ENCODE peak calls at places on chromosomes 5 and 9, in four cellular contexts. One of them, this sample, is unnamed.

GRCh38 chr9:2177121-2177520 is 162.0 kb downstream of the SMARCA2 start:
- DNase-seq in A549: no peak
- DNase-seq in left ventricle myocardium inferior: no peak
- DNase-seq in GM23338: no peak
- DNase-seq in this sample: no peak

GRCh38 chr5:56148453-56148971 is 84.6 kb downstream of the ANKRD55 start:
- DNase-seq in left ventricle myocardium inferior: no peak
- DNase-seq in GM23338: no peak
- DNase-seq in A549: no peak
- DNase-seq in this sample: peak

GRCh38 chr9:123470121-123470851 is 114.3 kb downstream of the CRB2 start:
- DNase-seq in GM23338: no peak
- DNase-seq in left ventricle myocardium inferior: no peak
- DNase-seq in A549: no peak
- DNase-seq in this sample: no peak

GRCh38 chr5:128498844-128499455 is 39.1 kb downstream of the FBN2 start:
- DNase-seq in A549: peak
- DNase-seq in GM23338: peak
- DNase-seq in left ventricle myocardium inferior: no peak
- DNase-seq in this sample: peak

GRCh38 chr9:1458503-1458902 is 408.3 kb downstream of the DMRT2 start:
- DNase-seq in GM23338: no peak
- DNase-seq in A549: peak
- DNase-seq in left ventricle myocardium inferior: no peak
- DNase-seq in this sample: no peak

GRCh38 chr5:154243736-154244135 is 53.2 kb downstream of the GALNT10 start:
- DNase-seq in left ventricle myocardium inferior: no peak
- DNase-seq in GM23338: no peak
- DNase-seq in A549: no peak
- DNase-seq in this sample: no peak

GRCh38 chr9:12708562-12709298 is 15.5 kb downstream of the TYRP1 start:
- DNase-seq in A549: peak
- DNase-seq in GM23338: no peak
- DNase-seq in left ventricle myocardium inferior: no peak
- DNase-seq in this sample: no peak

GRCh38 chr9:93003552-93004407 is 54.7 kb upstream of the SUSD3 start:
- DNase-seq in GM23338: peak
- DNase-seq in A549: peak
- DNase-seq in left ventricle myocardium inferior: peak
- DNase-seq in this sample: peak

GRCh38 chr9:136527721-136528710 is 17.8 kb downstream of the NOTCH1 start:
- DNase-seq in GM23338: no peak
- DNase-seq in left ventricle myocardium inferior: no peak
- DNase-seq in A549: peak
- DNase-seq in this sample: peak

GRCh38 chr5:142873831-142874230 is 103.7 kb downstream of the ARHGAP26 start:
- DNase-seq in GM23338: no peak
- DNase-seq in A549: no peak
- DNase-seq in left ventricle myocardium inferior: no peak
- DNase-seq in this sample: no peak

GRCh38 chr9:125854553-125855275 is 107.5 kb downstream of the PBX3 start:
- DNase-seq in A549: peak
- DNase-seq in GM23338: no peak
- DNase-seq in left ventricle myocardium inferior: no peak
- DNase-seq in this sample: no peak

GRCh38 chr5:159403906-159404641 is 73.8 kb upstream of the IL12B start:
- DNase-seq in A549: no peak
- DNase-seq in GM23338: no peak
- DNase-seq in left ventricle myocardium inferior: no peak
- DNase-seq in this sample: no peak

GRCh38 chr9:17613723-17614122 is 34.9 kb downstream of the SH3GL2 start:
- DNase-seq in left ventricle myocardium inferior: no peak
- DNase-seq in A549: no peak
- DNase-seq in GM23338: no peak
- DNase-seq in this sample: no peak

GRCh38 chr9:126248680-126249079 is 77.9 kb upstream of the MVB12B start:
- DNase-seq in left ventricle myocardium inferior: no peak
- DNase-seq in A549: peak
- DNase-seq in GM23338: no peak
- DNase-seq in this sample: no peak

GRCh38 chr5:94197970-94198369 is 420.4 kb downstream of the KIAA0825 start:
- DNase-seq in GM23338: no peak
- DNase-seq in left ventricle myocardium inferior: no peak
- DNase-seq in A549: no peak
- DNase-seq in this sample: no peak

GRCh38 chr9:107251756-107252322 is 31.2 kb upstream of the RAD23B start:
- DNase-seq in left ventricle myocardium inferior: peak
- DNase-seq in GM23338: no peak
- DNase-seq in A549: peak
- DNase-seq in this sample: no peak

GRCh38 chr9:88072831-88073365 is 65.4 kb downstream of the SPATA31C2 start:
- DNase-seq in left ventricle myocardium inferior: no peak
- DNase-seq in A549: no peak
- DNase-seq in GM23338: no peak
- DNase-seq in this sample: no peak

GRCh38 chr9:131017067-131017466 is 8.1 kb downstream of the LAMC3 start:
- DNase-seq in left ventricle myocardium inferior: no peak
- DNase-seq in GM23338: peak
- DNase-seq in A549: no peak
- DNase-seq in this sample: no peak

GRCh38 chr5:170631471-170632195 is 127.8 kb downstream of the KCNIP1 start:
- DNase-seq in left ventricle myocardium inferior: peak
- DNase-seq in GM23338: peak
- DNase-seq in A549: peak
- DNase-seq in this sample: no peak

GRCh38 chr9:91782711-91783214 is 167.3 kb downstream of the ROR2 start:
- DNase-seq in left ventricle myocardium inferior: no peak
- DNase-seq in A549: no peak
- DNase-seq in GM23338: no peak
- DNase-seq in this sample: no peak

GRCh38 chr9:132241840-132242620 is 80.2 kb downstream of the NTNG2 start:
- DNase-seq in A549: no peak
- DNase-seq in left ventricle myocardium inferior: peak
- DNase-seq in GM23338: peak
- DNase-seq in this sample: peak

GRCh38 chr9:17777465-17777864 is 198.6 kb downstream of the SH3GL2 start:
- DNase-seq in left ventricle myocardium inferior: no peak
- DNase-seq in A549: no peak
- DNase-seq in GM23338: no peak
- DNase-seq in this sample: no peak

GRCh38 chr9:132946624-132947295 is 2.3 kb upstream of the TSC1 start:
- DNase-seq in A549: peak
- DNase-seq in left ventricle myocardium inferior: no peak
- DNase-seq in GM23338: peak
- DNase-seq in this sample: no peak

GRCh38 chr9:93161801-93162635 is 21.9 kb upstream of the WNK2 start:
- DNase-seq in left ventricle myocardium inferior: no peak
- DNase-seq in GM23338: no peak
- DNase-seq in A549: no peak
- DNase-seq in this sample: no peak

GRCh38 chr9:3179716-3180115 is 335.8 kb upstream of the PUM3 start:
- DNase-seq in left ventricle myocardium inferior: no peak
- DNase-seq in GM23338: no peak
- DNase-seq in A549: no peak
- DNase-seq in this sample: no peak

GRCh38 chr9:91741529-91741928 is 208.5 kb downstream of the ROR2 start:
- DNase-seq in GM23338: no peak
- DNase-seq in A549: no peak
- DNase-seq in left ventricle myocardium inferior: no peak
- DNase-seq in this sample: no peak

GRCh38 chr9:32069969-32070368 is 314.5 kb upstream of the ACO1 start:
- DNase-seq in A549: no peak
- DNase-seq in GM23338: no peak
- DNase-seq in left ventricle myocardium inferior: no peak
- DNase-seq in this sample: no peak

GRCh38 chr5:93990504-93991085 is 249.2 kb upstream of the POU5F2 start:
- DNase-seq in left ventricle myocardium inferior: no peak
- DNase-seq in GM23338: no peak
- DNase-seq in A549: no peak
- DNase-seq in this sample: no peak

GRCh38 chr9:5326893-5327548 is 12.7 kb downstream of the RLN1 start:
- DNase-seq in GM23338: peak
- DNase-seq in left ventricle myocardium inferior: no peak
- DNase-seq in A549: no peak
- DNase-seq in this sample: no peak

GRCh38 chr9:105144076-105144475 is 100.4 kb upstream of the SLC44A1 start:
- DNase-seq in GM23338: no peak
- DNase-seq in A549: no peak
- DNase-seq in left ventricle myocardium inferior: no peak
- DNase-seq in this sample: no peak

GRCh38 chr9:132199056-132199455 is 37.2 kb downstream of the NTNG2 start:
- DNase-seq in A549: no peak
- DNase-seq in GM23338: no peak
- DNase-seq in left ventricle myocardium inferior: no peak
- DNase-seq in this sample: no peak

GRCh38 chr5:1167728-1168709 is 33.4 kb upstream of the SLC6A19 start:
- DNase-seq in left ventricle myocardium inferior: peak
- DNase-seq in GM23338: peak
- DNase-seq in A549: peak
- DNase-seq in this sample: peak
- TF ChIP-seq CTCF in left ventricle myocardium inferior: peak
- TF ChIP-seq CTCF in GM23338: peak
- TF ChIP-seq CTCF in A549: peak
- TF ChIP-seq CTCF in this sample: peak

GRCh38 chr9:111300140-111300735 is 29.8 kb downstream of the OR2K2 start:
- DNase-seq in GM23338: peak
- DNase-seq in left ventricle myocardium inferior: no peak
- DNase-seq in A549: peak
- DNase-seq in this sample: no peak
- TF ChIP-seq CTCF in GM23338: peak
- TF ChIP-seq CTCF in left ventricle myocardium inferior: no peak
- TF ChIP-seq CTCF in A549: no peak
- TF ChIP-seq CTCF in this sample: no peak

DNA sequence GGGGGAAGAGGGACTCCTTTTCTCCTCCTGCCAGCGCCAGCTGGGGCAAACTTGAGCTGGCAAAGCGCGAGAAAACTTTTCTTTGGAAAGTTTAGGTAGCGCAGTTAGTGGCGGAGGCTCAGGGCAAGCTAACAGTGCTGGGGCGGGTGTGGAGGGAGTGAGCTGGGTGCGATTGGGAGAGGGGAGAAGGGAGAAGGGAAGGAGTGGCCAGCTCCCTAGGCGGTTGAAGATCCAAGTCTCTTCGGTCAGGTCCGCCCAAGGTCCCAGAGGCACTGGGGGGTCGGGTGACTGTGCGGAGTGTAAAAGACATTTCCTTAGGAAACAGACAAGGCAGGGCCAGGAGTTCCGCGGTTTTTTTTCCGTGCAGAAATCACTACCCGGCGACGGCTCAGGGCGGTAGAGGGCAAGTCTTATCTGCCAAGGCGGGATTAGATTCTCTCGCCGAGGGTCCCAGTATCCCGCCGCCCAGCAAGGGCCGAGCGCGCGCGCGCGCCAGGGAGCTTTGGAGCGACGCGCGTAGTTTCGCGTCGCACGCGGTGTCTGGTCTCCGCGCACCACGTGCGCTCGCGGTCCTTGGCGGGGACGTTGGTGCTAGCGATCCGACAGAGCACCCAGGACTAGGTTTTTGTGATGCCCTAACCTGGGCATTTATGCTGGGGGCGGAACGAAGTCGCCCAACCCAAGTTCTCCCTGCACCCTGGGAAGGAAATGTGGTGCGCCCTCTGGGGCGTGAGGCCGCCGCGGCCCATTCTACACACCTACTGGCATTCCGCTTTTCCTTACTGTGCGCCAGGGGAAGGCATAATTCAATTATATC is 33.7 kb upstream of the NFIB start:
- DNase-seq in A549: peak
- DNase-seq in left ventricle myocardium inferior: peak
- DNase-seq in GM23338: peak
- DNase-seq in this sample: no peak
- TF ChIP-seq CTCF in A549: peak
- TF ChIP-seq CTCF in left ventricle myocardium inferior: peak
- TF ChIP-seq CTCF in GM23338: no peak
- TF ChIP-seq CTCF in this sample: no peak

GRCh38 chr9:100492952-100493351 is 20.0 kb downstream of the TMEFF1 start:
- DNase-seq in GM23338: no peak
- DNase-seq in A549: peak
- DNase-seq in left ventricle myocardium inferior: no peak
- DNase-seq in this sample: no peak
- TF ChIP-seq CTCF in GM23338: peak
- TF ChIP-seq CTCF in A549: no peak
- TF ChIP-seq CTCF in left ventricle myocardium inferior: peak
- TF ChIP-seq CTCF in this sample: no peak

DNA sequence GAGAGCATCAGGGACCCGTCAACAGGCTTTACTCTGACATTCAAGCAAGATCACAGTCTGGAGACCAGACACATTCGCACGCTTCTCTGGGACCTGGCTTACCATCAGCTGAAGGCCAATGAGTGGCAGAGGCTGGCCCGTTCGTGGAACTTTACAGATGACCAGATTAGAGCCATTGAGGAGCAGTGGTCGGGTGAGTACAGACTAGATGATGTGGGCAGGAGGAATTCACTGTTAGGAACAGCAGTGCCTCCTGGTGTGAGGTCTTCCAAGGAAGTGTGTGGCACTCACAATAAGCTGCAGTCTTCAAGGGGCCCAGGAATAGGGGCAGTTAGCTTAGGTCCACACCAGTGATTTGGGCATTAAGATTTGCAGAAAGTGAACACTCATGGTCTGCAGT is 50.4 kb downstream of the POC5 start:
- DNase-seq in left ventricle myocardium inferior: no peak
- DNase-seq in GM23338: peak
- DNase-seq in A549: peak
- DNase-seq in this sample: no peak
- TF ChIP-seq CTCF in left ventricle myocardium inferior: no peak
- TF ChIP-seq CTCF in GM23338: no peak
- TF ChIP-seq CTCF in A549: no peak
- TF ChIP-seq CTCF in this sample: peak

DNA sequence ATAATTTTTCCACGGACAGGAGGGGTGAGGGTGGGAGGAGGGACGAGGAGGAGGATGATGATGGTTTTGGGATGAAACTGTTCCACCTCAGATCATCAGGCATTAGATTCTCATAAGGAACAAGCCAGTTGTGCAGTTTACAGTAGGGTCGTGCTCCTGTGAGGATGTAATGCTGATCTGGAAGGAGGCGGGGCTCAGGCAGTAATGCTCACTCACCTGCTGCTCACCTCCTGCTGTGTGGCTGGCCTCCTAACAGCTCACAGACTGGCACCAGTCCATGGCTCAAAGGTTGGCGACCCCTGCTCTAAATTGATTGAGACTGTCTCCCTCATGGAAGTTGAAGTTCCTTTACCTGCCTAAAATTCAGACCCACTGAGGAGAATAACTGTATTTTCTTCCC is 33.2 kb downstream of the ANKRA2 start:
- DNase-seq in left ventricle myocardium inferior: no peak
- DNase-seq in GM23338: no peak
- DNase-seq in A549: no peak
- DNase-seq in this sample: no peak
- TF ChIP-seq CTCF in left ventricle myocardium inferior: no peak
- TF ChIP-seq CTCF in GM23338: no peak
- TF ChIP-seq CTCF in A549: no peak
- TF ChIP-seq CTCF in this sample: no peak